ENCODE peak calls at places on chromosomes 4 and X, in nine cellular contexts. One of them, this sample, is unnamed.

GRCh38 chr4:121277194-121278105 is 103.4 kb downstream of the QRFPR start:
- DNase-seq in A549: no peak
- DNase-seq in GM12878: no peak
- DNase-seq in suprapubic skin: no peak
- DNase-seq in heart left ventricle: no peak
- DNase-seq in uterus: no peak
- DNase-seq in right lobe of liver: no peak
- DNase-seq in body of pancreas: no peak
- DNase-seq in IMR-90: no peak
- DNase-seq in this sample: no peak

GRCh38 chrX:74325130-74326059 is 21.4 kb downstream of the ZCCHC13 start:
- DNase-seq in suprapubic skin: no peak
- DNase-seq in body of pancreas: peak
- DNase-seq in GM12878: no peak
- DNase-seq in right lobe of liver: no peak
- DNase-seq in A549: no peak
- DNase-seq in IMR-90: no peak
- DNase-seq in heart left ventricle: no peak
- DNase-seq in uterus: no peak
- DNase-seq in this sample: no peak

GRCh38 chr4:8768357-8768999 is 103.2 kb downstream of the HMX1 start:
- DNase-seq in suprapubic skin: peak
- DNase-seq in uterus: no peak
- DNase-seq in IMR-90: no peak
- DNase-seq in GM12878: no peak
- DNase-seq in heart left ventricle: peak
- DNase-seq in A549: no peak
- DNase-seq in right lobe of liver: peak
- DNase-seq in body of pancreas: no peak
- DNase-seq in this sample: no peak

GRCh38 chr4:8015512-8015911 is 75.9 kb upstream of the AFAP1 start:
- DNase-seq in right lobe of liver: no peak
- DNase-seq in suprapubic skin: no peak
- DNase-seq in heart left ventricle: no peak
- DNase-seq in GM12878: no peak
- DNase-seq in uterus: no peak
- DNase-seq in A549: peak
- DNase-seq in IMR-90: peak
- DNase-seq in body of pancreas: no peak
- DNase-seq in this sample: no peak

GRCh38 chrX:42497356-42497755 is 280.6 kb downstream of the PPP1R2C start:
- DNase-seq in GM12878: no peak
- DNase-seq in body of pancreas: no peak
- DNase-seq in suprapubic skin: no peak
- DNase-seq in IMR-90: no peak
- DNase-seq in right lobe of liver: no peak
- DNase-seq in heart left ventricle: no peak
- DNase-seq in uterus: no peak
- DNase-seq in A549: no peak
- DNase-seq in this sample: no peak

GRCh38 chrX:44439242-44439641 is 95.8 kb upstream of the EFHC2 start:
- DNase-seq in uterus: no peak
- DNase-seq in right lobe of liver: no peak
- DNase-seq in heart left ventricle: no peak
- DNase-seq in GM12878: no peak
- DNase-seq in body of pancreas: no peak
- DNase-seq in IMR-90: no peak
- DNase-seq in A549: no peak
- DNase-seq in suprapubic skin: no peak
- DNase-seq in this sample: no peak

GRCh38 chrX:148647666-148648065 is 147.2 kb downstream of the AFF2 start:
- DNase-seq in A549: no peak
- DNase-seq in GM12878: no peak
- DNase-seq in suprapubic skin: no peak
- DNase-seq in IMR-90: no peak
- DNase-seq in heart left ventricle: no peak
- DNase-seq in uterus: no peak
- DNase-seq in body of pancreas: no peak
- DNase-seq in right lobe of liver: no peak
- DNase-seq in this sample: no peak

GRCh38 chr4:95640337-95640736 is 91.6 kb upstream of the UNC5C start:
- DNase-seq in heart left ventricle: no peak
- DNase-seq in right lobe of liver: no peak
- DNase-seq in body of pancreas: no peak
- DNase-seq in suprapubic skin: no peak
- DNase-seq in A549: no peak
- DNase-seq in GM12878: no peak
- DNase-seq in IMR-90: no peak
- DNase-seq in uterus: no peak
- DNase-seq in this sample: no peak

GRCh38 chrX:134453631-134454030 is 6.3 kb upstream of the HPRT1 start:
- DNase-seq in body of pancreas: no peak
- DNase-seq in IMR-90: no peak
- DNase-seq in uterus: no peak
- DNase-seq in GM12878: no peak
- DNase-seq in heart left ventricle: no peak
- DNase-seq in A549: no peak
- DNase-seq in suprapubic skin: no peak
- DNase-seq in right lobe of liver: no peak
- DNase-seq in this sample: no peak

GRCh38 chr4:88820723-88821368 is 123.2 kb upstream of the NAP1L5 start:
- DNase-seq in body of pancreas: no peak
- DNase-seq in IMR-90: peak
- DNase-seq in uterus: no peak
- DNase-seq in heart left ventricle: no peak
- DNase-seq in GM12878: no peak
- DNase-seq in right lobe of liver: no peak
- DNase-seq in suprapubic skin: no peak
- DNase-seq in A549: no peak
- DNase-seq in this sample: no peak

GRCh38 chrX:130665214-130665613 is 237.8 kb downstream of the ENOX2 start:
- DNase-seq in heart left ventricle: no peak
- DNase-seq in right lobe of liver: no peak
- DNase-seq in body of pancreas: no peak
- DNase-seq in IMR-90: no peak
- DNase-seq in A549: no peak
- DNase-seq in suprapubic skin: no peak
- DNase-seq in uterus: no peak
- DNase-seq in GM12878: no peak
- DNase-seq in this sample: no peak

GRCh38 chrX:103845165-103845653 is 13.2 kb upstream of the RAB9B start:
- DNase-seq in right lobe of liver: peak
- DNase-seq in body of pancreas: peak
- DNase-seq in suprapubic skin: peak
- DNase-seq in IMR-90: peak
- DNase-seq in uterus: peak
- DNase-seq in heart left ventricle: no peak
- DNase-seq in GM12878: peak
- DNase-seq in A549: peak
- DNase-seq in this sample: no peak

GRCh38 chr4:55554453-55555030 is 7.8 kb upstream of the CLOCK start:
- DNase-seq in body of pancreas: peak
- DNase-seq in suprapubic skin: no peak
- DNase-seq in A549: peak
- DNase-seq in right lobe of liver: no peak
- DNase-seq in uterus: no peak
- DNase-seq in GM12878: no peak
- DNase-seq in heart left ventricle: no peak
- DNase-seq in IMR-90: peak
- DNase-seq in this sample: no peak

GRCh38 chr4:137427411-137427810 is 104.9 kb downstream of the PCDH18 start:
- DNase-seq in body of pancreas: no peak
- DNase-seq in suprapubic skin: no peak
- DNase-seq in right lobe of liver: no peak
- DNase-seq in uterus: no peak
- DNase-seq in A549: no peak
- DNase-seq in IMR-90: no peak
- DNase-seq in GM12878: no peak
- DNase-seq in heart left ventricle: no peak
- DNase-seq in this sample: no peak

GRCh38 chrX:116232833-116233232 is 62.3 kb downstream of the AGTR2 start:
- DNase-seq in A549: no peak
- DNase-seq in heart left ventricle: no peak
- DNase-seq in body of pancreas: no peak
- DNase-seq in suprapubic skin: no peak
- DNase-seq in GM12878: no peak
- DNase-seq in uterus: no peak
- DNase-seq in right lobe of liver: no peak
- DNase-seq in IMR-90: peak
- DNase-seq in this sample: no peak

GRCh38 chr4:137283737-137284136 is 248.6 kb downstream of the PCDH18 start:
- DNase-seq in IMR-90: peak
- DNase-seq in GM12878: no peak
- DNase-seq in heart left ventricle: no peak
- DNase-seq in uterus: no peak
- DNase-seq in right lobe of liver: no peak
- DNase-seq in body of pancreas: no peak
- DNase-seq in A549: no peak
- DNase-seq in suprapubic skin: no peak
- DNase-seq in this sample: no peak

GRCh38 chr4:3239342-3239741 is 9.6 kb upstream of the MSANTD1 start:
- DNase-seq in body of pancreas: peak
- DNase-seq in A549: no peak
- DNase-seq in suprapubic skin: no peak
- DNase-seq in heart left ventricle: no peak
- DNase-seq in IMR-90: no peak
- DNase-seq in right lobe of liver: no peak
- DNase-seq in GM12878: no peak
- DNase-seq in uterus: no peak
- DNase-seq in this sample: no peak

GRCh38 chr4:135532132-135532531 is 1330.5 kb upstream of the PABPC4L start:
- DNase-seq in IMR-90: no peak
- DNase-seq in uterus: no peak
- DNase-seq in heart left ventricle: no peak
- DNase-seq in A549: no peak
- DNase-seq in right lobe of liver: no peak
- DNase-seq in suprapubic skin: no peak
- DNase-seq in GM12878: no peak
- DNase-seq in body of pancreas: no peak
- DNase-seq in this sample: no peak

GRCh38 chrX:82692991-82693390 is 815.1 kb upstream of the POU3F4 start:
- DNase-seq in A549: no peak
- DNase-seq in body of pancreas: no peak
- DNase-seq in right lobe of liver: no peak
- DNase-seq in GM12878: no peak
- DNase-seq in uterus: no peak
- DNase-seq in IMR-90: no peak
- DNase-seq in heart left ventricle: no peak
- DNase-seq in suprapubic skin: no peak
- DNase-seq in this sample: no peak

GRCh38 chrX:37716502-37717068 is 31.0 kb downstream of the XK start:
- DNase-seq in body of pancreas: no peak
- DNase-seq in right lobe of liver: no peak
- DNase-seq in GM12878: no peak
- DNase-seq in IMR-90: no peak
- DNase-seq in heart left ventricle: no peak
- DNase-seq in uterus: no peak
- DNase-seq in suprapubic skin: no peak
- DNase-seq in A549: no peak
- DNase-seq in this sample: no peak
- TF ChIP-seq POLR2A in body of pancreas: no peak
- TF ChIP-seq POLR2A in right lobe of liver: no peak
- TF ChIP-seq POLR2A in GM12878: no peak
- TF ChIP-seq POLR2A in IMR-90: no peak
- TF ChIP-seq POLR2A in heart left ventricle: no peak
- TF ChIP-seq POLR2A in uterus: no peak
- TF ChIP-seq POLR2A in suprapubic skin: no peak
- TF ChIP-seq POLR2A in A549: no peak
- TF ChIP-seq POLR2A in this sample: no peak

GRCh38 chr4:154078504-154079350 is 289.8 kb upstream of the SFRP2 start:
- DNase-seq in IMR-90: no peak
- DNase-seq in GM12878: no peak
- DNase-seq in A549: no peak
- DNase-seq in right lobe of liver: no peak
- DNase-seq in suprapubic skin: no peak
- DNase-seq in body of pancreas: no peak
- DNase-seq in heart left ventricle: no peak
- DNase-seq in uterus: no peak
- DNase-seq in this sample: no peak
- TF ChIP-seq POLR2A in IMR-90: no peak
- TF ChIP-seq POLR2A in GM12878: no peak
- TF ChIP-seq POLR2A in A549: no peak
- TF ChIP-seq POLR2A in right lobe of liver: no peak
- TF ChIP-seq POLR2A in suprapubic skin: no peak
- TF ChIP-seq POLR2A in body of pancreas: no peak
- TF ChIP-seq POLR2A in heart left ventricle: no peak
- TF ChIP-seq POLR2A in uterus: no peak
- TF ChIP-seq POLR2A in this sample: no peak

GRCh38 chr4:25913851-25914669 is at the start of gene SMIM20:
- DNase-seq in heart left ventricle: peak
- DNase-seq in IMR-90: peak
- DNase-seq in GM12878: peak
- DNase-seq in uterus: peak
- DNase-seq in A549: peak
- DNase-seq in suprapubic skin: peak
- DNase-seq in body of pancreas: peak
- DNase-seq in right lobe of liver: peak
- DNase-seq in this sample: peak
- TF ChIP-seq POLR2A in heart left ventricle: no peak
- TF ChIP-seq POLR2A in IMR-90: peak
- TF ChIP-seq POLR2A in GM12878: peak
- TF ChIP-seq POLR2A in uterus: peak
- TF ChIP-seq POLR2A in A549: peak
- TF ChIP-seq POLR2A in suprapubic skin: no peak
- TF ChIP-seq POLR2A in body of pancreas: peak
- TF ChIP-seq POLR2A in right lobe of liver: peak
- TF ChIP-seq POLR2A in this sample: peak

GRCh38 chrX:57132046-57132445 is 5.2 kb downstream of the SPIN2A start:
- DNase-seq in suprapubic skin: no peak
- DNase-seq in A549: no peak
- DNase-seq in body of pancreas: no peak
- DNase-seq in IMR-90: no peak
- DNase-seq in right lobe of liver: no peak
- DNase-seq in heart left ventricle: no peak
- DNase-seq in GM12878: no peak
- DNase-seq in uterus: no peak
- DNase-seq in this sample: no peak

GRCh38 chrX:57134702-57135101 is 2.5 kb downstream of the SPIN2A start:
- DNase-seq in body of pancreas: no peak
- DNase-seq in heart left ventricle: no peak
- DNase-seq in GM12878: no peak
- DNase-seq in A549: no peak
- DNase-seq in uterus: no peak
- DNase-seq in right lobe of liver: no peak
- DNase-seq in suprapubic skin: no peak
- DNase-seq in IMR-90: no peak
- DNase-seq in this sample: no peak

GRCh38 chrX:57138674-57139073 is 1.5 kb upstream of the SPIN2A start:
- DNase-seq in IMR-90: no peak
- DNase-seq in GM12878: no peak
- DNase-seq in suprapubic skin: no peak
- DNase-seq in heart left ventricle: no peak
- DNase-seq in body of pancreas: no peak
- DNase-seq in A549: no peak
- DNase-seq in uterus: no peak
- DNase-seq in right lobe of liver: no peak
- DNase-seq in this sample: no peak

GRCh38 chrX:57137481-57137880 is 284 bp upstream of the SPIN2A start:
- DNase-seq in uterus: no peak
- DNase-seq in right lobe of liver: no peak
- DNase-seq in body of pancreas: no peak
- DNase-seq in GM12878: no peak
- DNase-seq in A549: no peak
- DNase-seq in suprapubic skin: no peak
- DNase-seq in IMR-90: no peak
- DNase-seq in heart left ventricle: no peak
- DNase-seq in this sample: no peak

GRCh38 chrX:57135287-57135686 is 1.9 kb downstream of the SPIN2A start:
- DNase-seq in A549: no peak
- DNase-seq in uterus: no peak
- DNase-seq in GM12878: no peak
- DNase-seq in heart left ventricle: no peak
- DNase-seq in right lobe of liver: no peak
- DNase-seq in IMR-90: no peak
- DNase-seq in body of pancreas: no peak
- DNase-seq in suprapubic skin: no peak
- DNase-seq in this sample: no peak
- TF ChIP-seq POLR2A in A549: no peak
- TF ChIP-seq POLR2A in uterus: no peak
- TF ChIP-seq POLR2A in GM12878: no peak
- TF ChIP-seq POLR2A in heart left ventricle: no peak
- TF ChIP-seq POLR2A in right lobe of liver: no peak
- TF ChIP-seq POLR2A in IMR-90: no peak
- TF ChIP-seq POLR2A in body of pancreas: no peak
- TF ChIP-seq POLR2A in suprapubic skin: no peak
- TF ChIP-seq POLR2A in this sample: no peak